ENCODE peak calls at places on chromosomes 1 and 21, in eight cellular contexts. N is DND-41, S is fibroblast of pulmonary artery, E is HFFc6, P is heart left ventricle, M is body of pancreas, G is lower lobe of right lung, I is vagina. C is an unnamed sample.

GRCh38 chr1:2501041-2501819 is 25.1 kb downstream of the PLCH2 start:
- DNase-seq in S (no peak), P (no peak), E (no peak), I (no peak), N (no peak), G (no peak), M (no peak), C (no peak)

GRCh38 chr1:240526321-240526720 is 85.6 kb downstream of the GREM2 start:
- DNase-seq in I (no peak), P (no peak), M (no peak), S (no peak), N (no peak), G (no peak), E (no peak), C (no peak)

GRCh38 chr1:164712131-164713031 is 153.4 kb downstream of the PBX1 start:
- DNase-seq in M (peak; percentile 67), N (no peak), P (peak; percentile 40), I (no peak), G (no peak), E (no peak), S (no peak), C (no peak)

GRCh38 chr1:177898377-177898648 is 71.5 kb downstream of the SEC16B start:
- DNase-seq in I (no peak), S (no peak), M (no peak), N (no peak), G (no peak), P (no peak), E (no peak), C (no peak)

GRCh38 chr21:37168666-37169065 is 95.6 kb downstream of the TTC3 start:
- DNase-seq in I (no peak), G (no peak), P (no peak), S (no peak), E (no peak), N (no peak), M (no peak), C (no peak)

GRCh38 chr1:60866884-60867648 is 215.3 kb upstream of the NFIA start:
- DNase-seq in I (no peak), N (no peak), P (no peak), E (no peak), G (no peak), M (no peak), S (peak; percentile 45), C (no peak)

GRCh38 chr1:221478050-221478949 is 263.6 kb downstream of the DUSP10 start:
- DNase-seq in P (peak; percentile 21), M (peak; percentile 51), S (peak; percentile 89), N (peak; percentile 43), E (peak; percentile 87), G (no peak), I (no peak), C (peak; percentile 11)

GRCh38 chr1:155022136-155022926 is 11.2 kb downstream of the DCST2 start:
- DNase-seq in M (no peak), G (no peak), I (no peak), N (no peak), E (no peak), S (no peak), P (no peak), C (no peak)

GRCh38 chr1:204254031-204254661 is 40.4 kb upstream of the GOLT1A start:
- DNase-seq in N (no peak), P (no peak), S (peak; percentile 81), M (peak; percentile 44), I (peak; percentile 93), G (no peak), E (peak; percentile 71), C (no peak)

GRCh38 chr1:223203011-223203410 is 60.0 kb upstream of the TLR5 start:
- DNase-seq in E (no peak), G (no peak), S (no peak), P (no peak), I (no peak), N (peak; percentile 69), M (no peak), C (no peak)

GRCh38 chr1:223203694-223204093 is 60.6 kb upstream of the TLR5 start:
- DNase-seq in M (no peak), I (no peak), S (no peak), G (no peak), N (no peak), E (no peak), P (no peak), C (no peak)

GRCh38 chr1:223202376-223202775 is 59.3 kb upstream of the TLR5 start:
- DNase-seq in S (no peak), I (no peak), M (no peak), E (no peak), P (no peak), N (peak; percentile 11), G (no peak), C (no peak)

GRCh38 chr1:223201967-223202366 is 58.9 kb upstream of the TLR5 start:
- DNase-seq in P (no peak), M (peak; percentile 15), I (no peak), G (no peak), N (no peak), E (no peak), S (no peak), C (no peak)

GRCh38 chr1:223204424-223204823 is 61.4 kb upstream of the TLR5 start:
- DNase-seq in S (no peak), P (no peak), I (no peak), E (no peak), G (no peak), N (no peak), M (no peak), C (no peak)
- TF ChIP-seq CTCF in S (no peak), P (no peak), I (no peak), E (no peak), G (no peak), N (no peak), M (no peak), C (no peak)

GRCh38 chr1:174051956-174052355 is 29.8 kb upstream of the RC3H1 start:
- DNase-seq in M (no peak), I (no peak), N (no peak), G (no peak), E (no peak), S (peak; percentile 62), P (peak; percentile 16), C (no peak)
- TF ChIP-seq CTCF in M (no peak), I (no peak), N (no peak), G (no peak), E (no peak), S (no peak), P (no peak), C (no peak)

GRCh38 chr1:50969611-50970507 is at the start of gene CDKN2C:
- DNase-seq in G (peak; percentile 77), M (peak; percentile 91), N (peak; percentile 89), S (peak; percentile 80), E (peak; percentile 92), I (no peak), P (peak; percentile 82), C (peak; percentile 79)
- TF ChIP-seq CTCF in G (no peak), M (no peak), N (no peak), S (peak; percentile 11), E (peak; percentile 23), I (no peak), P (no peak), C (no peak)

DNA sequence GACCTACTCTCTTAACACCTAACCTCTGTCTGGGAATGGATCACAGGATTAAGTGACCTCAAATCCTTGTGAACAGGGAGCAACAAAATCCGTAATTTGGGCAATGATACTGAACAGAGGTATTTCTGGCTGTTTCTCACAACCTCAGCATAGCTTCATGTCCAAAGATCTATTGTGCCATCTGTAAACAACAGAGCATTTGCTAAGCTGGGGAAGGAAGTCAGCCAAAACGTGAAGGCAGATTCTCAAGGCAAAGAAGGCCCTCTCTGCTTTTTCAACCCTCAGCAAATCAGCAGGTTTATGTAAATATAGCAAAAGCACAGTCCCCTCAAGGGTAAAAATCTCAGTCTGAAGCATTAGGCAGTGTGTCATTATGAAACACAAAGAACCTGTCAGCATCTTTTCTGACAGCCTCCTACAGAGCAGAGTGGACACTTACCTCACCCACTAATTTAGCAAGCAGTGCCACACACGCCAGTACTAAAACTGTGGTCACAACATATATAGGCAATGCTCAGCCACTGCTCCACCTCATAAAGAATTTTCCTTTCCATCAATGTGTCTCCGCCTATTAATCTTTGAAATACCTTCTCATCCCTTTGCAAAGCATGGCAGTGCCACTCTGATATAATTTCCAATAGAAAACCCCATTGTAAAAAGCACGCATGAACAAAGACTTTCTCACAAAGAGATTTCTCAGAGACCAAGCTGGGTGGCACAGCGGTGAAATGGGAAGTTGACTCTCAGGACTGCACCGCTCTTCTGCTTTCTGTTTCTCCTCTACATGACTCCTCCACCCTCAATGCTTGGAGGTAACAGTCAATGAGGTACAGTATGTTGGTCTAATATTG is 188.0 kb downstream of the RERE start:
- DNase-seq in G (no peak), E (no peak), P (no peak), I (no peak), N (no peak), S (peak; percentile 39), M (no peak), C (no peak)
- TF ChIP-seq CTCF in G (no peak), E (no peak), P (no peak), I (no peak), N (no peak), S (no peak), M (no peak), C (no peak)

GRCh38 chr1:145901312-145902021 is 8.4 kb downstream of the ITGA10 start:
- DNase-seq in S (no peak), E (no peak), I (no peak), N (no peak), P (no peak), M (no peak), G (no peak), C (no peak)
- TF ChIP-seq CTCF in S (no peak), E (no peak), I (no peak), N (no peak), P (no peak), M (no peak), G (no peak), C (no peak)

C was measured in prostate gland.